ENCODE peak calls at places on chromosomes 1 and 21, in six cellular contexts. One of them, this sample, is unnamed.

GRCh38 chr1:113027449-113027848 is 45.5 kb upstream of the LRIG2 start:
- DNase-seq in HuH-7: no peak
- DNase-seq in uterus: no peak
- DNase-seq in NCI-H460: no peak
- DNase-seq in heart right ventricle: no peak
- DNase-seq in head of caudate nucleus: no peak
- DNase-seq in this sample: no peak

GRCh38 chr1:46180082-46180616 is 3.9 kb upstream of the P3R3URF start:
- DNase-seq in uterus: no peak
- DNase-seq in heart right ventricle: no peak
- DNase-seq in head of caudate nucleus: no peak
- DNase-seq in NCI-H460: no peak
- DNase-seq in HuH-7: no peak
- DNase-seq in this sample: no peak

GRCh38 chr1:112011231-112011630 is 21.8 kb upstream of the KCND3 start:
- DNase-seq in head of caudate nucleus: peak
- DNase-seq in uterus: peak
- DNase-seq in NCI-H460: no peak
- DNase-seq in HuH-7: no peak
- DNase-seq in heart right ventricle: peak
- DNase-seq in this sample: no peak

GRCh38 chr1:87074001-87074795 is 159.8 kb downstream of the HS2ST1 start:
- DNase-seq in NCI-H460: no peak
- DNase-seq in head of caudate nucleus: no peak
- DNase-seq in heart right ventricle: no peak
- DNase-seq in uterus: no peak
- DNase-seq in HuH-7: no peak
- DNase-seq in this sample: no peak

GRCh38 chr21:14383596-14384210 is 757 bp upstream of the HSPA13 start:
- DNase-seq in head of caudate nucleus: no peak
- DNase-seq in HuH-7: no peak
- DNase-seq in uterus: no peak
- DNase-seq in NCI-H460: no peak
- DNase-seq in heart right ventricle: no peak
- DNase-seq in this sample: no peak

GRCh38 chr1:37549341-37549740 is 4.8 kb downstream of the SNIP1 start:
- DNase-seq in HuH-7: no peak
- DNase-seq in uterus: no peak
- DNase-seq in head of caudate nucleus: no peak
- DNase-seq in heart right ventricle: no peak
- DNase-seq in NCI-H460: no peak
- DNase-seq in this sample: no peak

GRCh38 chr1:54490361-54491248 is 57.4 kb upstream of the ACOT11 start:
- DNase-seq in uterus: peak
- DNase-seq in HuH-7: no peak
- DNase-seq in heart right ventricle: peak
- DNase-seq in NCI-H460: no peak
- DNase-seq in head of caudate nucleus: peak
- DNase-seq in this sample: no peak

GRCh38 chr1:25744140-25744581 is 55.8 kb upstream of the SELENON start:
- DNase-seq in NCI-H460: peak
- DNase-seq in head of caudate nucleus: peak
- DNase-seq in uterus: peak
- DNase-seq in HuH-7: peak
- DNase-seq in heart right ventricle: peak
- DNase-seq in this sample: peak

GRCh38 chr1:174850726-174851125 is 149.0 kb upstream of the CACYBP start:
- DNase-seq in HuH-7: no peak
- DNase-seq in heart right ventricle: no peak
- DNase-seq in uterus: no peak
- DNase-seq in NCI-H460: no peak
- DNase-seq in head of caudate nucleus: no peak
- DNase-seq in this sample: no peak

GRCh38 chr1:151196292-151196800 is 2.0 kb upstream of the PIP5K1A start:
- DNase-seq in HuH-7: no peak
- DNase-seq in head of caudate nucleus: peak
- DNase-seq in NCI-H460: peak
- DNase-seq in heart right ventricle: peak
- DNase-seq in uterus: peak
- DNase-seq in this sample: peak

GRCh38 chr1:185769136-185769535 is 34.9 kb downstream of the HMCN1 start:
- DNase-seq in head of caudate nucleus: no peak
- DNase-seq in heart right ventricle: no peak
- DNase-seq in HuH-7: no peak
- DNase-seq in NCI-H460: no peak
- DNase-seq in uterus: no peak
- DNase-seq in this sample: no peak